ENCODE peak calls at places on chromosomes 16 and 17, in four cellular contexts. C is A549, A is IMR-90, L is heart left ventricle. F is an unnamed sample.

GRCh38 chr17:77571141-77571540 is 387.4 kb upstream of the TNRC6C start:
- DNase-seq in C (no peak), A (no peak), L (no peak), F (no peak)

GRCh38 chr16:52407778-52408177 is 139.2 kb downstream of the TOX3 start:
- DNase-seq in C (no peak), A (no peak), L (no peak), F (no peak)

GRCh38 chr17:81067331-81067730 is 32.4 kb downstream of the BAIAP2 start:
- DNase-seq in C (no peak), A (no peak), L (no peak), F (no peak)

GRCh38 chr16:11913425-11914079 is 2.2 kb downstream of the GSPT1 start:
- DNase-seq in C (peak), A (peak), L (no peak), F (no peak)

GRCh38 chr17:80750263-80750662 is 205.6 kb downstream of the RPTOR start:
- DNase-seq in C (no peak), A (no peak), L (no peak), F (no peak)

GRCh38 chr17:43906951-43907424 is 348 bp downstream of the MPP2 start:
- DNase-seq in C (no peak), A (no peak), L (no peak), F (no peak)

GRCh38 chr17:40520991-40521453 is 19.6 kb upstream of the TNS4 start:
- DNase-seq in C (no peak), A (no peak), L (no peak), F (peak)

GRCh38 chr17:79532107-79532790 is 78.6 kb downstream of the RBFOX3 start:
- DNase-seq in C (no peak), A (no peak), L (no peak), F (no peak)

GRCh38 chr17:74512041-74512440 is 19.2 kb downstream of the CD300LB start:
- DNase-seq in C (no peak), A (no peak), L (no peak), F (peak)

GRCh38 chr17:1972429-1973160 is 52.5 kb downstream of the RTN4RL1 start:
- DNase-seq in C (no peak), A (peak), L (peak), F (no peak)

GRCh38 chr16:2388875-2389433 is 40.3 kb upstream of the CCNF start:
- DNase-seq in C (peak), A (peak), L (no peak), F (no peak)

GRCh38 chr17:74775409-74776043 is 619 bp downstream of the NAT9 start:
- DNase-seq in C (no peak), A (no peak), L (no peak), F (no peak)

GRCh38 chr17:12918132-12918531 is 99.7 kb downstream of the ELAC2 start:
- DNase-seq in C (no peak), A (no peak), L (no peak), F (no peak)

GRCh38 chr16:84331998-84332780 is 36.1 kb upstream of the ATP2C2 start:
- DNase-seq in C (no peak), A (no peak), L (no peak), F (no peak)

GRCh38 chr17:36730095-36730808 is 128.9 kb downstream of the MRM1 start:
- DNase-seq in C (no peak), A (no peak), L (no peak), F (no peak)

GRCh38 chr17:63491413-63491812 is 14.6 kb downstream of the ACE start:
- DNase-seq in C (no peak), A (no peak), L (no peak), F (no peak)

GRCh38 chr16:48136547-48137360 is 19.0 kb downstream of the ABCC12 start:
- DNase-seq in C (no peak), A (no peak), L (peak), F (peak)

GRCh38 chr17:42309142-42309541 is 20.8 kb downstream of the STAT5A start:
- DNase-seq in C (no peak), A (no peak), L (no peak), F (no peak)

GRCh38 chr16:83136419-83136818 is 509.6 kb downstream of the CDH13 start:
- DNase-seq in C (no peak), A (no peak), L (no peak), F (no peak)

GRCh38 chr17:78176548-78177025 is 8.2 kb downstream of the SYNGR2 start:
- DNase-seq in C (peak), A (peak), L (peak), F (no peak)

GRCh38 chr16:19555938-19556778 is 655 bp downstream of the VPS35L start:
- DNase-seq in C (peak), A (peak), L (no peak), F (no peak)

GRCh38 chr16:69286941-69287713 is 24.0 kb upstream of the VPS4A start:
- DNase-seq in C (peak), A (peak), L (no peak), F (peak)

GRCh38 chr17:2215616-2216364 is 87.8 kb downstream of the SMG6 start:
- DNase-seq in C (no peak), A (peak), L (peak), F (peak)

GRCh38 chr16:24309222-24309905 is 53.2 kb downstream of the CACNG3 start:
- DNase-seq in C (peak), A (peak), L (no peak), F (no peak)

GRCh38 chr17:32921013-32921412 is 6.9 kb upstream of the TMEM98 start:
- DNase-seq in C (no peak), A (no peak), L (no peak), F (no peak)

GRCh38 chr16:54444851-54445523 is 158.4 kb upstream of the IRX3 start:
- DNase-seq in C (no peak), A (no peak), L (no peak), F (no peak)

GRCh38 chr16:85057212-85057889 is 29.8 kb downstream of the KIAA0513 start:
- DNase-seq in C (peak), A (no peak), L (no peak), F (no peak)

GRCh38 chr16:53415504-53415903 is 18.8 kb upstream of the RBL2 start:
- DNase-seq in C (peak), A (no peak), L (no peak), F (no peak)

GRCh38 chr16:67176662-67177061 is 6.3 kb downstream of the NOL3 start:
- DNase-seq in C (no peak), A (no peak), L (no peak), F (no peak)

GRCh38 chr16:50153648-50154368 is 702 bp downstream of the TENT4B start:
- DNase-seq in C (no peak), A (no peak), L (peak), F (peak)

GRCh38 chr17:81481011-81481799 is 31.4 kb downstream of the ACTG1 start:
- DNase-seq in C (peak), A (peak), L (peak), F (peak)

GRCh38 chr17:48055531-48056245 is 7.5 kb downstream of the NFE2L1 start:
- DNase-seq in C (peak), A (peak), L (no peak), F (no peak)
- TF ChIP-seq POLR2A in C (no peak), A (peak), L (no peak), F (no peak)

GRCh38 chr16:78984887-78985464 is 615.6 kb downstream of the MAF start:
- DNase-seq in C (no peak), A (no peak), L (no peak), F (no peak)

GRCh38 chr16:78987676-78988075 is 612.9 kb downstream of the MAF start:
- DNase-seq in C (no peak), A (no peak), L (no peak), F (no peak)

GRCh38 chr16:78985736-78986605 is 614.6 kb downstream of the MAF start:
- DNase-seq in C (no peak), A (no peak), L (no peak), F (no peak)

GRCh38 chr16:78982344-78982743 is 618.2 kb downstream of the MAF start:
- DNase-seq in C (no peak), A (no peak), L (no peak), F (no peak)

DNA sequence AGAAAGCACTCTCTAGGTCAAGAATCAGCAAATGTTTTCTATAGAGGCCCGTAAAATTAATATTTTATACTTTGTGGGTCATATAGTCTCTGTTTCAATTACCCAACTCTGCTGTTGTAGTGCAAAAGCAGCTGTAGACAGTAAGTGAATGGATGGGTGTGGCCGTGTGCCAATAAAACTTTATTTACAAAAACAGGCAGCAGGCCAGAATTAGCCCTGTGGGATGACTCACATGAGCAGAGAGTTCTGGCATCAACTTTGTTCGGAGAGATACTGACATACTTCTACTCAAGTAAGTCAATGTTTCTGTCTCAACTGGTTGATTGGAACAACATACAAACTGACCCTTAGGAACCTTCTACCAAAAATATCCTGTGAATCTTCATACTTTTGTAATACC is 616.2 kb downstream of the MAF start:
- DNase-seq in C (peak), A (no peak), L (no peak), F (no peak)
- H3K4me3 ChIP-seq in C (no peak), A (no peak), L (no peak), F (no peak)

GRCh38 chr17:16568541-16569357 is at the start of gene ZNF287:
- DNase-seq in C (peak), A (peak), L (peak), F (peak)
- TF ChIP-seq POLR2A in C (peak), A (no peak), L (peak), F (peak)

GRCh38 chr17:69501591-69502468 is 87.3 kb downstream of the MAP2K6 start:
- DNase-seq in C (peak), A (peak), L (peak), F (peak)
- H3K4me3 ChIP-seq in C (peak), A (peak), L (peak), F (peak)

GRCh38 chr17:39450847-39451581 is at the start of gene MED1:
- DNase-seq in C (peak), A (peak), L (peak), F (peak)
- TF ChIP-seq POLR2A in C (peak), A (peak), L (peak), F (peak)

DNA sequence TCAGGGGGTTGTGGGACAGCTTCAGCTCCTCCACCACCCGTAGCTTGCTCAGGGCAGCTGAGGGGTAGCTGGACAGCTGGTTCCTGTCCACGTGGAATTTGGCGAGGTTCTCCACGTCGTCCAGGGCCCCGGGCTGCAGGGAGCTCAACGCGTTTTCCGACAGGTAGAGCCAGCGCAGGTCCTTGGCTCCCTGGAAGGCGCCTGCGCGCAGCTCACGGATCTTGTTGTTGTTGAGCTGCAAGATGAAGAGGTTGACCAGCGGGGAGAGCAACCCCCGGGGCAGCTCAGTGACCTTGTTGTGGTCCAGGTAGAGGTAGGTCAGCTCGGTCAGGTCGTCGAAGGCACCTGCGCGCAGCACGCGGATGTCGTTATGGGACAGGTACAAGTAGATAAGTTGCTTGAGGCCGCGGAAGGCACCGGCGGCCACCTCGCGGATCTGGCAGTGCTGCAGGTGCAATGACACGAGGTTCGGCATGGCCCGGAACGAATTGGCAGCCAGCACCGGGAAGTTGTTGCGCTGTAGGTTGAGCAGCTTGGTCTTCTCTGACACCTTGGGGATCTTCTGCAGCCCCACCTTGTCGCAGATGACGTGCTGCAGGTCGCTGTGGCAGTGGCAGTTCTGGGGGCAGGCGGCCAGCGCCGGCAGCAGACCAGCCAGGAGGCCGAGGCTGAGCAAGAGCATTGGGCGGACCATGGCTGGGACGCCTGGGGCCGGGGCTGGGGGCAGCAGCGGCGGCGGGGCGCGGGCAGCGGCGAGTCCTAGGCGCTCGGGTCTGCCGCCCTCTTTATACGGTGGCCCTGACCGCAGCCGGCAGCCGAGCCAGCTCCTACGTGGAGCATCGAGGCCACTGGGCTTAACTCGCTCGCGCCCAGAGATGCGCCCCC is at the start of gene CHAD:
- DNase-seq in C (no peak), A (no peak), L (no peak), F (no peak)
- H3K4me3 ChIP-seq in C (no peak), A (no peak), L (peak), F (peak)

GRCh38 chr16:47016700-47017133 is 43.2 kb upstream of the DNAJA2 start:
- DNase-seq in C (no peak), A (no peak), L (no peak), F (no peak)
- TF ChIP-seq POLR2A in C (no peak), A (no peak), L (no peak), F (no peak)

F was measured in gastrocnemius medialis.